ENCODE peak calls at places on chromosomes 6 and 20, in seven cellular contexts. G is ovary, W is tibial nerve, N is K562, D is H1, C is A549, Z is stomach. S is an unnamed sample.

GRCh38 chr6:1604347-1604990 is 5.2 kb upstream of the FOXC1 start:
- DNase-seq in G (peak), W (no peak), N (peak), D (no peak), C (no peak), Z (peak), S (no peak)

GRCh38 chr6:69390125-69390524 is 406.7 kb downstream of the LMBRD1 start:
- DNase-seq in G (no peak), W (no peak), N (no peak), D (no peak), C (no peak), Z (no peak), S (no peak)

GRCh38 chr6:100464910-100465700 is at the start of gene SIM1:
- DNase-seq in G (no peak), W (no peak), N (no peak), D (peak), C (no peak), Z (no peak), S (peak)

GRCh38 chr20:4091332-4092135 is 76.2 kb upstream of the RNF24 start:
- DNase-seq in G (peak), W (peak), N (peak), D (no peak), C (peak), Z (peak), S (no peak)

GRCh38 chr6:85641916-85642773 is 541 bp downstream of the SYNCRIP start:
- DNase-seq in G (peak), W (peak), N (peak), D (no peak), C (no peak), Z (peak), S (peak)

GRCh38 chr6:98581725-98582124 is 252.6 kb upstream of the POU3F2 start:
- DNase-seq in G (no peak), W (no peak), N (no peak), D (no peak), C (no peak), Z (no peak), S (no peak)

GRCh38 chr6:113634352-113635163 is 222.6 kb upstream of the MARCKS start:
- DNase-seq in G (no peak), W (no peak), N (no peak), D (no peak), C (no peak), Z (no peak), S (no peak)

GRCh38 chr6:121597654-121598053 is 162.2 kb downstream of the GJA1 start:
- DNase-seq in G (no peak), W (no peak), N (no peak), D (no peak), C (no peak), Z (no peak), S (no peak)

GRCh38 chr6:134235937-134236751 is 81.8 kb downstream of the SGK1 start:
- DNase-seq in G (no peak), W (no peak), N (peak), D (no peak), C (no peak), Z (no peak), S (no peak)

GRCh38 chr20:62774076-62774714 is 22.1 kb upstream of the MRGBP start:
- DNase-seq in G (no peak), W (no peak), N (no peak), D (no peak), C (no peak), Z (no peak), S (no peak)

GRCh38 chr6:3732345-3733141 is 19.0 kb downstream of the PXDC1 start:
- DNase-seq in G (peak), W (peak), N (peak), D (no peak), C (peak), Z (peak), S (no peak)

GRCh38 chr6:39887692-39888450 is 46.4 kb downstream of the MOCS1 start:
- DNase-seq in G (peak), W (peak), N (no peak), D (peak), C (no peak), Z (peak), S (no peak)

GRCh38 chr6:161271343-161272019 is 2.4 kb downstream of the AGPAT4 start:
- DNase-seq in G (no peak), W (no peak), N (peak), D (no peak), C (no peak), Z (no peak), S (peak)

GRCh38 chr6:4936681-4937041 is 67.2 kb downstream of the RPP40 start:
- DNase-seq in G (no peak), W (peak), N (peak), D (no peak), C (peak), Z (no peak), S (no peak)

GRCh38 chr20:53750827-53751393 is 157.3 kb upstream of the ZNF217 start:
- DNase-seq in G (no peak), W (no peak), N (no peak), D (no peak), C (no peak), Z (peak), S (no peak)
- TF ChIP-seq POLR2A in G (no peak), W (no peak), N (no peak), D (no peak), C (no peak), Z (no peak), S (no peak)

GRCh38 chr6:45637611-45638257 is 260.0 kb upstream of the SUPT3H start:
- DNase-seq in G (no peak), W (peak), N (no peak), D (no peak), C (no peak), Z (no peak), S (no peak)
- TF ChIP-seq EP300 in G (no peak), W (peak), N (no peak), D (no peak), C (no peak), Z (no peak), S (no peak)

DNA sequence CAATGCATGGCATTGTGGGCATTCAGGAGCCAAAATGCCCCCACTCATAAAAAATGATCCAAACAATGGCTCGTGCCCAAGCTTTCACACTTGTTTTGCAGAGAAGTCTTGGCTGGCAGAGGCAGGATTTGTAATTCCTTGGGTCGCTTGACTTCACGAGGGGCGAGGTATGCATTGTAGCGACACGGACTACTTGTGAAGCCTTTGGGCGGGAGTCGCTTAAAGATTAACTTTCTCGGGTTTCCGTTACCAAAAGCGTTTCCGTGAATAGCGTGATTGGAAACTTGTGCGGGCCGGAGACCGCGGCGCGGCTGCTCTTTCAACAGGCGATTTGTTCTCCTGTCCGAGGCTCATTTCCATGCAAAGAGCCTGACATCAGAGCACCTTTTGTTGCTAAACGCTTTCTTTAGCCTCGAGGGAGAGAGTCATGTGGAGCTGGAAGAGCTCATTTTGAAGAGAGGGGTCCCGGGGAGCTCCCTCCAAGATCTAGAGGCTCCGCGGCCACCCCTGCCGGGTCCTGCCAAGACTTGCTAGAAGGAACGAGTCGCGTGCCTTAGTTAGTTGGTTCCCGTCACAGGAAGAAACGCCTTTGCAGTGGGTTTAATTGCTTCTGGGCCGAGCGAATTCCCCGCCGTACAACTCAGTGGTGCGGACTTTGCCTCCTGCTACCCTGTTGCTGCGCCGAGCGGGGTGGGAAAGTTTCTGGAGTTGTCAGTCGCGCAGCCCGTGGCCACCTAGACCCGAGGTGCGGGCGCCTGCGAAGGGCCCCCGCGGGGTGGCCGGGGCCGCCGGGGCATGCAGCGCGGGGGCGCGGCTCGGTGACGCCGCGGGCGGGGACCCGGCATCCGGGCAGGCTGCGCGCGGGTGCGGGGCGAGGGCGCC is at the start of gene SASH1:
- DNase-seq in G (peak), W (peak), N (no peak), D (peak), C (peak), Z (peak), S (peak)
- TF ChIP-seq POLR2A in G (peak), W (peak), N (no peak), D (peak), C (no peak), Z (no peak), S (no peak)

GRCh38 chr6:21115111-21115510 is 478.4 kb upstream of the SOX4 start:
- DNase-seq in G (peak), W (no peak), N (no peak), D (no peak), C (no peak), Z (no peak), S (no peak)
- TF ChIP-seq EP300 in G (no peak), W (no peak), N (no peak), D (no peak), C (no peak), Z (no peak), S (no peak)

GRCh38 chr20:64038579-64039292 is 2.8 kb downstream of the C20orf204 start:
- DNase-seq in G (peak), W (no peak), N (peak), D (no peak), C (peak), Z (peak), S (no peak)
- TF ChIP-seq POLR2A in G (no peak), W (no peak), N (peak), D (no peak), C (peak), Z (no peak), S (no peak)